ENCODE peak calls at places on chromosomes 3 and 15, in nine cellular contexts. One of them, this sample, is unnamed.

GRCh38 chr3:122857019-122857418 is 62.1 kb downstream of the SLC49A4 start:
- DNase-seq in HS-5: peak; percentile 24
- DNase-seq in stimulated activated CD8-positive, alpha-beta memory T cell treated with anti-CD3 and anti-CD28 coated beads, Interleukin-4, amount 100 ng/mL, for 1 hour: no peak
- DNase-seq in spleen: no peak
- DNase-seq in AG10803: peak; percentile 72
- DNase-seq in GM06990: no peak
- DNase-seq in activated naive CD8-positive, alpha-beta T cell treated with anti-CD3 and anti-CD28 coated beads, Interleukin-2, amount 10 ng/mL, durations not matched to agents 7 days and 5 days: no peak
- DNase-seq in NCI-H1105 treated with DMSO at 0.1 percent for 48 hours: no peak
- DNase-seq in endodermal cell: no peak
- DNase-seq in this sample: no peak

GRCh38 chr15:73983211-73983727 is 8.8 kb downstream of the STOML1 start:
- DNase-seq in HS-5: no peak
- DNase-seq in stimulated activated CD8-positive, alpha-beta memory T cell treated with anti-CD3 and anti-CD28 coated beads, Interleukin-4, amount 100 ng/mL, for 1 hour: no peak
- DNase-seq in spleen: no peak
- DNase-seq in AG10803: peak; percentile 88
- DNase-seq in GM06990: no peak
- DNase-seq in activated naive CD8-positive, alpha-beta T cell treated with anti-CD3 and anti-CD28 coated beads, Interleukin-2, amount 10 ng/mL, durations not matched to agents 7 days and 5 days: no peak
- DNase-seq in NCI-H1105 treated with DMSO at 0.1 percent for 48 hours: no peak
- DNase-seq in endodermal cell: no peak
- DNase-seq in this sample: no peak

GRCh38 chr3:11641683-11642407 is 1.9 kb downstream of the VGLL4 start:
- DNase-seq in HS-5: no peak
- DNase-seq in stimulated activated CD8-positive, alpha-beta memory T cell treated with anti-CD3 and anti-CD28 coated beads, Interleukin-4, amount 100 ng/mL, for 1 hour: no peak
- DNase-seq in spleen: no peak
- DNase-seq in AG10803: peak; percentile 82
- DNase-seq in GM06990: peak; percentile 23
- DNase-seq in activated naive CD8-positive, alpha-beta T cell treated with anti-CD3 and anti-CD28 coated beads, Interleukin-2, amount 10 ng/mL, durations not matched to agents 7 days and 5 days: no peak
- DNase-seq in NCI-H1105 treated with DMSO at 0.1 percent for 48 hours: peak; percentile 23
- DNase-seq in endodermal cell: no peak
- DNase-seq in this sample: no peak

GRCh38 chr3:9876991-9877390 is 3.1 kb downstream of the CIDEC start:
- DNase-seq in HS-5: no peak
- DNase-seq in stimulated activated CD8-positive, alpha-beta memory T cell treated with anti-CD3 and anti-CD28 coated beads, Interleukin-4, amount 100 ng/mL, for 1 hour: no peak
- DNase-seq in spleen: peak; percentile 71
- DNase-seq in AG10803: no peak
- DNase-seq in GM06990: no peak
- DNase-seq in activated naive CD8-positive, alpha-beta T cell treated with anti-CD3 and anti-CD28 coated beads, Interleukin-2, amount 10 ng/mL, durations not matched to agents 7 days and 5 days: no peak
- DNase-seq in NCI-H1105 treated with DMSO at 0.1 percent for 48 hours: no peak
- DNase-seq in endodermal cell: no peak
- DNase-seq in this sample: no peak

GRCh38 chr3:120926146-120926545 is 18.1 kb downstream of the STXBP5L start:
- DNase-seq in HS-5: no peak
- DNase-seq in stimulated activated CD8-positive, alpha-beta memory T cell treated with anti-CD3 and anti-CD28 coated beads, Interleukin-4, amount 100 ng/mL, for 1 hour: no peak
- DNase-seq in spleen: no peak
- DNase-seq in AG10803: no peak
- DNase-seq in GM06990: no peak
- DNase-seq in activated naive CD8-positive, alpha-beta T cell treated with anti-CD3 and anti-CD28 coated beads, Interleukin-2, amount 10 ng/mL, durations not matched to agents 7 days and 5 days: no peak
- DNase-seq in NCI-H1105 treated with DMSO at 0.1 percent for 48 hours: no peak
- DNase-seq in endodermal cell: no peak
- DNase-seq in this sample: no peak

GRCh38 chr15:48802257-48802656 is 8.6 kb downstream of the CEP152 start:
- DNase-seq in HS-5: no peak
- DNase-seq in stimulated activated CD8-positive, alpha-beta memory T cell treated with anti-CD3 and anti-CD28 coated beads, Interleukin-4, amount 100 ng/mL, for 1 hour: no peak
- DNase-seq in spleen: no peak
- DNase-seq in AG10803: no peak
- DNase-seq in GM06990: no peak
- DNase-seq in activated naive CD8-positive, alpha-beta T cell treated with anti-CD3 and anti-CD28 coated beads, Interleukin-2, amount 10 ng/mL, durations not matched to agents 7 days and 5 days: no peak
- DNase-seq in NCI-H1105 treated with DMSO at 0.1 percent for 48 hours: no peak
- DNase-seq in endodermal cell: no peak
- DNase-seq in this sample: no peak

GRCh38 chr3:133674290-133674912 is 12.7 kb upstream of the TOPBP1 start:
- DNase-seq in HS-5: no peak
- DNase-seq in stimulated activated CD8-positive, alpha-beta memory T cell treated with anti-CD3 and anti-CD28 coated beads, Interleukin-4, amount 100 ng/mL, for 1 hour: no peak
- DNase-seq in spleen: no peak
- DNase-seq in AG10803: no peak
- DNase-seq in GM06990: peak; percentile 11
- DNase-seq in activated naive CD8-positive, alpha-beta T cell treated with anti-CD3 and anti-CD28 coated beads, Interleukin-2, amount 10 ng/mL, durations not matched to agents 7 days and 5 days: no peak
- DNase-seq in NCI-H1105 treated with DMSO at 0.1 percent for 48 hours: no peak
- DNase-seq in endodermal cell: peak; percentile 67
- DNase-seq in this sample: no peak

GRCh38 chr3:72949016-72949415 is 47.6 kb upstream of the PPP4R2 start:
- DNase-seq in HS-5: no peak
- DNase-seq in stimulated activated CD8-positive, alpha-beta memory T cell treated with anti-CD3 and anti-CD28 coated beads, Interleukin-4, amount 100 ng/mL, for 1 hour: no peak
- DNase-seq in spleen: no peak
- DNase-seq in AG10803: no peak
- DNase-seq in GM06990: no peak
- DNase-seq in activated naive CD8-positive, alpha-beta T cell treated with anti-CD3 and anti-CD28 coated beads, Interleukin-2, amount 10 ng/mL, durations not matched to agents 7 days and 5 days: no peak
- DNase-seq in NCI-H1105 treated with DMSO at 0.1 percent for 48 hours: no peak
- DNase-seq in endodermal cell: no peak
- DNase-seq in this sample: no peak

GRCh38 chr3:154105218-154105975 is 15.8 kb upstream of the ARHGEF26 start:
- DNase-seq in HS-5: no peak
- DNase-seq in stimulated activated CD8-positive, alpha-beta memory T cell treated with anti-CD3 and anti-CD28 coated beads, Interleukin-4, amount 100 ng/mL, for 1 hour: no peak
- DNase-seq in spleen: no peak
- DNase-seq in AG10803: no peak
- DNase-seq in GM06990: no peak
- DNase-seq in activated naive CD8-positive, alpha-beta T cell treated with anti-CD3 and anti-CD28 coated beads, Interleukin-2, amount 10 ng/mL, durations not matched to agents 7 days and 5 days: no peak
- DNase-seq in NCI-H1105 treated with DMSO at 0.1 percent for 48 hours: no peak
- DNase-seq in endodermal cell: no peak
- DNase-seq in this sample: no peak

GRCh38 chr15:98281130-98281529 is 320.6 kb downstream of the ARRDC4 start:
- DNase-seq in HS-5: no peak
- DNase-seq in stimulated activated CD8-positive, alpha-beta memory T cell treated with anti-CD3 and anti-CD28 coated beads, Interleukin-4, amount 100 ng/mL, for 1 hour: no peak
- DNase-seq in spleen: no peak
- DNase-seq in AG10803: no peak
- DNase-seq in GM06990: no peak
- DNase-seq in activated naive CD8-positive, alpha-beta T cell treated with anti-CD3 and anti-CD28 coated beads, Interleukin-2, amount 10 ng/mL, durations not matched to agents 7 days and 5 days: no peak
- DNase-seq in NCI-H1105 treated with DMSO at 0.1 percent for 48 hours: no peak
- DNase-seq in endodermal cell: no peak
- DNase-seq in this sample: no peak

GRCh38 chr3:185647880-185648210 is 61.8 kb downstream of the SENP2 start:
- DNase-seq in HS-5: no peak
- DNase-seq in stimulated activated CD8-positive, alpha-beta memory T cell treated with anti-CD3 and anti-CD28 coated beads, Interleukin-4, amount 100 ng/mL, for 1 hour: no peak
- DNase-seq in spleen: no peak
- DNase-seq in AG10803: no peak
- DNase-seq in GM06990: no peak
- DNase-seq in activated naive CD8-positive, alpha-beta T cell treated with anti-CD3 and anti-CD28 coated beads, Interleukin-2, amount 10 ng/mL, durations not matched to agents 7 days and 5 days: no peak
- DNase-seq in NCI-H1105 treated with DMSO at 0.1 percent for 48 hours: no peak
- DNase-seq in endodermal cell: peak; percentile 19
- DNase-seq in this sample: no peak

GRCh38 chr15:33670567-33670966 is 297.7 kb upstream of the CHRM5 start:
- DNase-seq in HS-5: no peak
- DNase-seq in stimulated activated CD8-positive, alpha-beta memory T cell treated with anti-CD3 and anti-CD28 coated beads, Interleukin-4, amount 100 ng/mL, for 1 hour: no peak
- DNase-seq in spleen: no peak
- DNase-seq in AG10803: no peak
- DNase-seq in GM06990: no peak
- DNase-seq in activated naive CD8-positive, alpha-beta T cell treated with anti-CD3 and anti-CD28 coated beads, Interleukin-2, amount 10 ng/mL, durations not matched to agents 7 days and 5 days: no peak
- DNase-seq in NCI-H1105 treated with DMSO at 0.1 percent for 48 hours: no peak
- DNase-seq in endodermal cell: no peak
- DNase-seq in this sample: no peak

GRCh38 chr3:138206196-138206595 is 19.1 kb downstream of the ARMC8 start:
- DNase-seq in HS-5: no peak
- DNase-seq in stimulated activated CD8-positive, alpha-beta memory T cell treated with anti-CD3 and anti-CD28 coated beads, Interleukin-4, amount 100 ng/mL, for 1 hour: no peak
- DNase-seq in spleen: no peak
- DNase-seq in AG10803: no peak
- DNase-seq in GM06990: no peak
- DNase-seq in activated naive CD8-positive, alpha-beta T cell treated with anti-CD3 and anti-CD28 coated beads, Interleukin-2, amount 10 ng/mL, durations not matched to agents 7 days and 5 days: no peak
- DNase-seq in NCI-H1105 treated with DMSO at 0.1 percent for 48 hours: no peak
- DNase-seq in endodermal cell: no peak
- DNase-seq in this sample: no peak

GRCh38 chr3:145857956-145858355 is 303.0 kb downstream of the PLOD2 start:
- DNase-seq in HS-5: no peak
- DNase-seq in stimulated activated CD8-positive, alpha-beta memory T cell treated with anti-CD3 and anti-CD28 coated beads, Interleukin-4, amount 100 ng/mL, for 1 hour: no peak
- DNase-seq in spleen: no peak
- DNase-seq in AG10803: no peak
- DNase-seq in GM06990: no peak
- DNase-seq in activated naive CD8-positive, alpha-beta T cell treated with anti-CD3 and anti-CD28 coated beads, Interleukin-2, amount 10 ng/mL, durations not matched to agents 7 days and 5 days: no peak
- DNase-seq in NCI-H1105 treated with DMSO at 0.1 percent for 48 hours: no peak
- DNase-seq in endodermal cell: no peak
- DNase-seq in this sample: no peak

GRCh38 chr3:98778852-98779379 is 15.8 kb downstream of the ST3GAL6 start:
- DNase-seq in HS-5: peak; percentile 90
- DNase-seq in stimulated activated CD8-positive, alpha-beta memory T cell treated with anti-CD3 and anti-CD28 coated beads, Interleukin-4, amount 100 ng/mL, for 1 hour: no peak
- DNase-seq in spleen: no peak
- DNase-seq in AG10803: peak; percentile 90
- DNase-seq in GM06990: no peak
- DNase-seq in activated naive CD8-positive, alpha-beta T cell treated with anti-CD3 and anti-CD28 coated beads, Interleukin-2, amount 10 ng/mL, durations not matched to agents 7 days and 5 days: no peak
- DNase-seq in NCI-H1105 treated with DMSO at 0.1 percent for 48 hours: no peak
- DNase-seq in endodermal cell: no peak
- DNase-seq in this sample: no peak

GRCh38 chr3:178436773-178437172 is 99.5 kb upstream of the KCNMB2 start:
- DNase-seq in HS-5: no peak
- DNase-seq in stimulated activated CD8-positive, alpha-beta memory T cell treated with anti-CD3 and anti-CD28 coated beads, Interleukin-4, amount 100 ng/mL, for 1 hour: no peak
- DNase-seq in spleen: no peak
- DNase-seq in AG10803: peak; percentile 87
- DNase-seq in GM06990: no peak
- DNase-seq in activated naive CD8-positive, alpha-beta T cell treated with anti-CD3 and anti-CD28 coated beads, Interleukin-2, amount 10 ng/mL, durations not matched to agents 7 days and 5 days: no peak
- DNase-seq in NCI-H1105 treated with DMSO at 0.1 percent for 48 hours: peak; percentile 76
- DNase-seq in endodermal cell: no peak
- DNase-seq in this sample: no peak

GRCh38 chr15:88894819-88895767 is at the start of gene HAPLN3:
- DNase-seq in HS-5: no peak
- DNase-seq in stimulated activated CD8-positive, alpha-beta memory T cell treated with anti-CD3 and anti-CD28 coated beads, Interleukin-4, amount 100 ng/mL, for 1 hour: no peak
- DNase-seq in spleen: no peak
- DNase-seq in AG10803: no peak
- DNase-seq in GM06990: no peak
- DNase-seq in activated naive CD8-positive, alpha-beta T cell treated with anti-CD3 and anti-CD28 coated beads, Interleukin-2, amount 10 ng/mL, durations not matched to agents 7 days and 5 days: peak; percentile 68
- DNase-seq in NCI-H1105 treated with DMSO at 0.1 percent for 48 hours: no peak
- DNase-seq in endodermal cell: peak; percentile 81
- DNase-seq in this sample: no peak

GRCh38 chr3:149969110-149969944 is 1.4 kb downstream of the PFN2 start:
- DNase-seq in HS-5: peak; percentile 67
- DNase-seq in stimulated activated CD8-positive, alpha-beta memory T cell treated with anti-CD3 and anti-CD28 coated beads, Interleukin-4, amount 100 ng/mL, for 1 hour: no peak
- DNase-seq in spleen: no peak
- DNase-seq in AG10803: peak; percentile 90
- DNase-seq in GM06990: no peak
- DNase-seq in activated naive CD8-positive, alpha-beta T cell treated with anti-CD3 and anti-CD28 coated beads, Interleukin-2, amount 10 ng/mL, durations not matched to agents 7 days and 5 days: no peak
- DNase-seq in NCI-H1105 treated with DMSO at 0.1 percent for 48 hours: peak; percentile 91
- DNase-seq in endodermal cell: peak; percentile 87
- DNase-seq in this sample: peak; percentile 19

GRCh38 chr3:179476215-179476614 is 24.9 kb upstream of the GNB4 start:
- DNase-seq in HS-5: no peak
- DNase-seq in stimulated activated CD8-positive, alpha-beta memory T cell treated with anti-CD3 and anti-CD28 coated beads, Interleukin-4, amount 100 ng/mL, for 1 hour: no peak
- DNase-seq in spleen: no peak
- DNase-seq in AG10803: no peak
- DNase-seq in GM06990: no peak
- DNase-seq in activated naive CD8-positive, alpha-beta T cell treated with anti-CD3 and anti-CD28 coated beads, Interleukin-2, amount 10 ng/mL, durations not matched to agents 7 days and 5 days: no peak
- DNase-seq in NCI-H1105 treated with DMSO at 0.1 percent for 48 hours: no peak
- DNase-seq in endodermal cell: no peak
- DNase-seq in this sample: no peak

GRCh38 chr15:59885832-59886231 is 118.3 kb upstream of the FOXB1 start:
- DNase-seq in HS-5: no peak
- DNase-seq in stimulated activated CD8-positive, alpha-beta memory T cell treated with anti-CD3 and anti-CD28 coated beads, Interleukin-4, amount 100 ng/mL, for 1 hour: no peak
- DNase-seq in spleen: no peak
- DNase-seq in AG10803: peak; percentile 31
- DNase-seq in GM06990: no peak
- DNase-seq in activated naive CD8-positive, alpha-beta T cell treated with anti-CD3 and anti-CD28 coated beads, Interleukin-2, amount 10 ng/mL, durations not matched to agents 7 days and 5 days: no peak
- DNase-seq in NCI-H1105 treated with DMSO at 0.1 percent for 48 hours: peak; percentile 100
- DNase-seq in endodermal cell: peak; percentile 60
- DNase-seq in this sample: no peak

GRCh38 chr3:17258823-17259436 is 374.2 kb downstream of the PLCL2 start:
- DNase-seq in HS-5: no peak
- DNase-seq in stimulated activated CD8-positive, alpha-beta memory T cell treated with anti-CD3 and anti-CD28 coated beads, Interleukin-4, amount 100 ng/mL, for 1 hour: no peak
- DNase-seq in spleen: no peak
- DNase-seq in AG10803: peak; percentile 35
- DNase-seq in GM06990: peak; percentile 14
- DNase-seq in activated naive CD8-positive, alpha-beta T cell treated with anti-CD3 and anti-CD28 coated beads, Interleukin-2, amount 10 ng/mL, durations not matched to agents 7 days and 5 days: no peak
- DNase-seq in NCI-H1105 treated with DMSO at 0.1 percent for 48 hours: peak; percentile 34
- DNase-seq in endodermal cell: no peak
- DNase-seq in this sample: no peak

GRCh38 chr3:99714146-99714545 is 75.8 kb downstream of the COL8A1 start:
- DNase-seq in HS-5: no peak
- DNase-seq in stimulated activated CD8-positive, alpha-beta memory T cell treated with anti-CD3 and anti-CD28 coated beads, Interleukin-4, amount 100 ng/mL, for 1 hour: no peak
- DNase-seq in spleen: no peak
- DNase-seq in AG10803: peak; percentile 87
- DNase-seq in GM06990: no peak
- DNase-seq in activated naive CD8-positive, alpha-beta T cell treated with anti-CD3 and anti-CD28 coated beads, Interleukin-2, amount 10 ng/mL, durations not matched to agents 7 days and 5 days: no peak
- DNase-seq in NCI-H1105 treated with DMSO at 0.1 percent for 48 hours: no peak
- DNase-seq in endodermal cell: no peak
- DNase-seq in this sample: no peak

GRCh38 chr3:89947357-89947954 is 840.0 kb downstream of the EPHA3 start:
- DNase-seq in HS-5: no peak
- DNase-seq in stimulated activated CD8-positive, alpha-beta memory T cell treated with anti-CD3 and anti-CD28 coated beads, Interleukin-4, amount 100 ng/mL, for 1 hour: no peak
- DNase-seq in spleen: no peak
- DNase-seq in AG10803: no peak
- DNase-seq in GM06990: no peak
- DNase-seq in activated naive CD8-positive, alpha-beta T cell treated with anti-CD3 and anti-CD28 coated beads, Interleukin-2, amount 10 ng/mL, durations not matched to agents 7 days and 5 days: no peak
- DNase-seq in NCI-H1105 treated with DMSO at 0.1 percent for 48 hours: no peak
- DNase-seq in endodermal cell: peak; percentile 49
- DNase-seq in this sample: no peak

GRCh38 chr15:60062826-60063225 is 58.7 kb downstream of the FOXB1 start:
- DNase-seq in HS-5: peak; percentile 43
- DNase-seq in stimulated activated CD8-positive, alpha-beta memory T cell treated with anti-CD3 and anti-CD28 coated beads, Interleukin-4, amount 100 ng/mL, for 1 hour: no peak
- DNase-seq in spleen: no peak
- DNase-seq in AG10803: peak; percentile 40
- DNase-seq in GM06990: no peak
- DNase-seq in activated naive CD8-positive, alpha-beta T cell treated with anti-CD3 and anti-CD28 coated beads, Interleukin-2, amount 10 ng/mL, durations not matched to agents 7 days and 5 days: no peak
- DNase-seq in NCI-H1105 treated with DMSO at 0.1 percent for 48 hours: no peak
- DNase-seq in endodermal cell: no peak
- DNase-seq in this sample: no peak